ENCODE peak calls at places on chromosomes 7 and 10, in six cellular contexts. One of them, this sample, is unnamed.

GRCh38 chr10:71795248-71795647 is 21.9 kb upstream of the VSIR start:
- DNase-seq in HFF-Myc: no peak
- DNase-seq in posterior cingulate gyrus: no peak
- DNase-seq in NCI-H1092: no peak
- DNase-seq in NCI-H226: no peak
- DNase-seq in PC-9: peak
- DNase-seq in this sample: no peak

GRCh38 chr10:59234194-59234593 is 57.8 kb downstream of the PHYHIPL start:
- DNase-seq in HFF-Myc: no peak
- DNase-seq in posterior cingulate gyrus: no peak
- DNase-seq in NCI-H1092: no peak
- DNase-seq in NCI-H226: no peak
- DNase-seq in PC-9: no peak
- DNase-seq in this sample: no peak

GRCh38 chr10:117486606-117487005 is 55.9 kb upstream of the EMX2 start:
- DNase-seq in HFF-Myc: no peak
- DNase-seq in posterior cingulate gyrus: no peak
- DNase-seq in NCI-H1092: no peak
- DNase-seq in NCI-H226: no peak
- DNase-seq in PC-9: no peak
- DNase-seq in this sample: no peak

GRCh38 chr7:106282374-106282773 is 2.4 kb downstream of the NAMPT start:
- DNase-seq in HFF-Myc: no peak
- DNase-seq in posterior cingulate gyrus: no peak
- DNase-seq in NCI-H1092: no peak
- DNase-seq in NCI-H226: no peak
- DNase-seq in PC-9: no peak
- DNase-seq in this sample: no peak

GRCh38 chr7:119720541-119720940 is 552.4 kb upstream of the KCND2 start:
- DNase-seq in HFF-Myc: peak
- DNase-seq in posterior cingulate gyrus: no peak
- DNase-seq in NCI-H1092: no peak
- DNase-seq in NCI-H226: peak
- DNase-seq in PC-9: no peak
- DNase-seq in this sample: no peak

GRCh38 chr7:93544686-93545085 is 29.8 kb downstream of the CALCR start:
- DNase-seq in HFF-Myc: no peak
- DNase-seq in posterior cingulate gyrus: no peak
- DNase-seq in NCI-H1092: no peak
- DNase-seq in NCI-H226: no peak
- DNase-seq in PC-9: no peak
- DNase-seq in this sample: no peak

GRCh38 chr7:46301677-46302076 is 380.6 kb upstream of the IGFBP3 start:
- DNase-seq in HFF-Myc: no peak
- DNase-seq in posterior cingulate gyrus: no peak
- DNase-seq in NCI-H1092: no peak
- DNase-seq in NCI-H226: peak
- DNase-seq in PC-9: no peak
- DNase-seq in this sample: no peak

GRCh38 chr7:101688183-101688831 is 59.2 kb upstream of the MYL10 start:
- DNase-seq in HFF-Myc: no peak
- DNase-seq in posterior cingulate gyrus: peak
- DNase-seq in NCI-H1092: peak
- DNase-seq in NCI-H226: peak
- DNase-seq in PC-9: peak
- DNase-seq in this sample: peak

GRCh38 chr10:112832361-112832878 is 117.6 kb upstream of the TCF7L2 start:
- DNase-seq in HFF-Myc: no peak
- DNase-seq in posterior cingulate gyrus: no peak
- DNase-seq in NCI-H1092: no peak
- DNase-seq in NCI-H226: peak
- DNase-seq in PC-9: peak
- DNase-seq in this sample: no peak